ENCODE peak calls at places on chromosome 15, in five cellular contexts. E is CD14-positive monocyte; J is activated T-cell treated with anti-CD3 and anti-CD28 coated beads, Interleukin-2, amount 50 U/mL, for 1 hour; M is dorsolateral prefrontal cortex; A is B cell. G is an unnamed sample.

GRCh38 chr15:59313703-59314332 is 58.9 kb downstream of the MYO1E start:
- DNase-seq in E (no peak), A (no peak), M (no peak), J (no peak), G (no peak)

GRCh38 chr15:83012038-83012490 is 625 bp upstream of the C15orf40 start:
- DNase-seq in M (no peak), A (no peak), J (no peak), E (no peak), G (no peak)

GRCh38 chr15:68154923-68155559 is 50.1 kb downstream of the CALML4 start:
- DNase-seq in A (peak), M (no peak), E (no peak), J (no peak), G (no peak)

GRCh38 chr15:89984001-89984400 is 17.1 kb upstream of the ZNF710 start:
- DNase-seq in E (no peak), M (no peak), J (no peak), A (no peak), G (no peak)

GRCh38 chr15:55789066-55789660 is 46.2 kb upstream of the PRTG start:
- DNase-seq in A (peak), J (peak), E (no peak), M (no peak), G (no peak)

GRCh38 chr15:38626443-38627050 is 61.9 kb upstream of the RASGRP1 start:
- DNase-seq in A (no peak), E (no peak), M (no peak), J (no peak), G (no peak)

GRCh38 chr15:85479071-85479647 is 98.8 kb downstream of the AKAP13 start:
- DNase-seq in M (no peak), J (no peak), E (no peak), A (no peak), G (peak)

GRCh38 chr15:69290346-69291164 is 8.2 kb upstream of the PAQR5 start:
- DNase-seq in M (no peak), E (no peak), J (no peak), A (no peak), G (no peak)

GRCh38 chr15:43748376-43748775 is 2.1 kb downstream of the PDIA3 start:
- DNase-seq in A (peak), J (no peak), E (no peak), M (no peak), G (no peak)

GRCh38 chr15:83655237-83655616 is 1.3 kb downstream of the ADAMTSL3 start:
- DNase-seq in E (no peak), M (no peak), J (no peak), A (no peak), G (no peak)

GRCh38 chr15:33125883-33126535 is 68.5 kb downstream of the FMN1 start:
- DNase-seq in M (no peak), E (no peak), A (no peak), J (peak), G (no peak)